ENCODE peak calls at places on chromosomes 6 and 20, in ten cellular contexts. Z is stimulated activated CD4-positive, alpha-beta T cell treated with anti-CD3 and anti-CD28 coated beads, Interleukin-12 subunit alpha, Interleukin-12 subunit beta, amount 100 ng/mL, for 48 hours; X is osteocyte; H is testis; S is A549; L is heart left ventricle; O is HEK293T; D is posterior cingulate gyrus; E is GM19239; V is occipital lobe. J is an unnamed sample.

GRCh38 chr6:89216411-89216810 is 747 bp downstream of the GABRR1 start:
- DNase-seq in D (no peak), E (no peak), H (no peak), V (no peak), X (peak), L (no peak), O (no peak), Z (no peak), S (no peak), J (no peak)

GRCh38 chr20:57412347-57413029 is 21.3 kb downstream of the RBM38 start:
- DNase-seq in Z (no peak), L (no peak), S (no peak), H (peak), O (no peak), E (no peak), X (no peak), V (no peak), D (no peak), J (no peak)

GRCh38 chr20:34343458-34344255 is 19.4 kb upstream of the ITCH start:
- DNase-seq in D (no peak), H (no peak), E (no peak), S (no peak), O (no peak), V (no peak), Z (no peak), L (no peak), X (no peak), J (no peak)

GRCh38 chr6:13485923-13486557 is 1.4 kb downstream of the GFOD1 start:
- DNase-seq in L (peak), S (peak), Z (peak), H (peak), E (peak), X (no peak), D (no peak), V (peak), O (peak), J (peak)

GRCh38 chr6:161618816-161619454 is 345.1 kb upstream of the AGPAT4 start:
- DNase-seq in E (no peak), D (peak), H (peak), X (no peak), S (peak), L (no peak), Z (no peak), V (peak), O (peak), J (no peak)

GRCh38 chr6:4635666-4636065 is 140.5 kb upstream of the CDYL start:
- DNase-seq in V (no peak), S (no peak), Z (no peak), D (no peak), L (no peak), O (no peak), X (no peak), H (no peak), E (no peak), J (no peak)

GRCh38 chr20:45735988-45736387 is 13.8 kb downstream of the SPINT4 start:
- DNase-seq in S (no peak), D (no peak), O (no peak), E (no peak), Z (no peak), H (no peak), V (no peak), X (no peak), L (no peak), J (no peak)

GRCh38 chr6:32126880-32127279 is 1.2 kb downstream of the ATF6B start:
- DNase-seq in E (no peak), Z (no peak), O (no peak), L (no peak), S (no peak), H (no peak), X (no peak), D (no peak), V (no peak), J (no peak)

GRCh38 chr6:109351231-109352132 is 30.8 kb downstream of the CD164 start:
- DNase-seq in O (no peak), H (peak), S (no peak), E (no peak), D (no peak), L (no peak), X (no peak), V (no peak), Z (no peak), J (no peak)

GRCh38 chr6:110491644-110492317 is 15.4 kb upstream of the SLC22A16 start:
- DNase-seq in Z (no peak), V (no peak), X (no peak), L (no peak), S (no peak), H (no peak), O (peak), E (no peak), D (no peak), J (no peak)

GRCh38 chr20:22339091-22339881 is 245.1 kb downstream of the FOXA2 start:
- DNase-seq in O (peak), X (no peak), D (peak), L (peak), V (no peak), E (peak), S (peak), H (peak), Z (peak), J (no peak)

GRCh38 chr6:4114123-4114522 is 21.3 kb downstream of the ECI2 start:
- DNase-seq in D (no peak), Z (no peak), E (no peak), X (no peak), H (no peak), S (no peak), O (no peak), L (no peak), V (no peak), J (no peak)

GRCh38 chr20:63056236-63057132 is 49.7 kb upstream of the BHLHE23 start:
- DNase-seq in Z (no peak), X (peak), L (peak), E (peak), S (no peak), V (no peak), O (peak), D (peak), H (no peak), J (peak)

GRCh38 chr6:11333292-11333849 is 100.9 kb upstream of the NEDD9 start:
- DNase-seq in H (no peak), S (no peak), Z (no peak), L (no peak), O (no peak), D (no peak), E (no peak), V (no peak), X (no peak), J (no peak)

GRCh38 chr6:34791842-34792604 is at the start of gene BLTP3A:
- DNase-seq in S (peak), O (peak), D (peak), L (peak), X (peak), E (peak), H (peak), V (peak), Z (peak), J (peak)

GRCh38 chr6:88220493-88220892 is 54.3 kb upstream of the CNR1 start:
- DNase-seq in O (peak), S (no peak), L (no peak), X (no peak), V (no peak), D (no peak), Z (no peak), H (no peak), E (no peak), J (no peak)

GRCh38 chr6:40900791-40901190 is 138.2 kb downstream of the UNC5CL start:
- DNase-seq in O (no peak), S (no peak), D (no peak), V (peak), L (peak), X (no peak), Z (no peak), E (no peak), H (peak), J (no peak)

GRCh38 chr6:158607411-158608170 is 37.0 kb downstream of the DYNLT1 start:
- DNase-seq in X (no peak), O (no peak), L (no peak), D (no peak), H (no peak), E (no peak), V (no peak), Z (no peak), S (no peak), J (no peak)

GRCh38 chr20:2314759-2315439 is 19.1 kb downstream of the TGM3 start:
- DNase-seq in S (no peak), H (no peak), E (no peak), Z (no peak), D (no peak), V (no peak), O (no peak), X (no peak), L (peak), J (no peak)

GRCh38 chr6:169000022-169000421 is 253.6 kb downstream of the THBS2 start:
- DNase-seq in S (no peak), H (no peak), V (no peak), O (no peak), Z (no peak), X (no peak), D (no peak), L (no peak), E (no peak), J (no peak)

GRCh38 chr6:14216931-14217684 is 99.5 kb downstream of the CD83 start:
- DNase-seq in H (no peak), V (no peak), S (no peak), E (no peak), Z (no peak), X (no peak), D (no peak), O (no peak), L (no peak), J (no peak)

GRCh38 chr6:85394853-85395538 is 54.9 kb upstream of the NT5E start:
- DNase-seq in V (no peak), O (no peak), E (no peak), S (no peak), Z (no peak), X (no peak), D (no peak), H (no peak), L (no peak), J (no peak)

GRCh38 chr6:132511836-132512230 is 1.1 kb downstream of the STX7 start:
- DNase-seq in E (no peak), H (no peak), O (no peak), D (no peak), S (no peak), V (no peak), L (no peak), X (no peak), Z (no peak), J (no peak)

J was measured in activated naive CD8-positive, alpha-beta T cell treated with anti-CD3 and anti-CD28 coated beads, Interleukin-2, amount 10 ng/mL, durations not matched to agents 7 days and 5 days.